ENCODE peak calls at places on chromosome 9, in ten cellular contexts. U is heart right ventricle, L is right cardiac atrium, W is A549, H is psoas muscle, N is left lung, C is gastrocnemius medialis, X is PC-3, T is mucosa of descending colon, V is K562. R is an unnamed sample.

GRCh38 chr9:16718952-16719351 is 151.5 kb downstream of the BNC2 start:
- ATAC-seq in T (no peak), U (no peak), H (peak; percentile 55), C (no peak), V (no peak), N (peak; percentile 24), W (no peak), X (no peak), L (peak; percentile 49), R (no peak)

GRCh38 chr9:12862596-12862995 is 87.8 kb downstream of the LURAP1L start:
- ATAC-seq in U (no peak), X (no peak), V (no peak), L (no peak), C (no peak), W (no peak), N (no peak), H (no peak), T (no peak), R (no peak)

GRCh38 chr9:27528278-27528885 is 1.2 kb downstream of the MOB3B start:
- ATAC-seq in C (peak; percentile 76), X (no peak), W (no peak), U (peak; percentile 89), L (peak; percentile 92), H (peak; percentile 87), V (peak; percentile 85), N (peak; percentile 90), T (peak; percentile 89), R (peak; percentile 86)

GRCh38 chr9:116083837-116084236 is 69.8 kb upstream of the PAPPA start:
- ATAC-seq in X (no peak), U (no peak), T (no peak), N (no peak), H (no peak), L (no peak), V (no peak), W (no peak), C (no peak), R (no peak)

GRCh38 chr9:35102465-35102768 is 514 bp downstream of the STOML2 start:
- ATAC-seq in C (peak; percentile 21), V (peak; percentile 52), W (peak; percentile 33), X (peak; percentile 44), N (peak; percentile 54), U (peak; percentile 49), T (peak; percentile 47), L (no peak), H (peak; percentile 59), R (peak; percentile 23)

GRCh38 chr9:77751341-77752091 is 103.4 kb upstream of the GNA14 start:
- ATAC-seq in L (peak; percentile 75), C (peak; percentile 68), X (peak; percentile 82), H (peak; percentile 77), T (peak; percentile 81), U (peak; percentile 70), V (peak; percentile 84), N (peak; percentile 91), W (peak; percentile 88), R (peak; percentile 29)

GRCh38 chr9:38263534-38263933 is 129.0 kb upstream of the ALDH1B1 start:
- ATAC-seq in W (peak; percentile 56), V (no peak), L (no peak), C (no peak), N (peak; percentile 21), X (peak; percentile 31), H (no peak), T (no peak), U (no peak), R (no peak)

GRCh38 chr9:101063192-101063591 is 34.7 kb downstream of the PLPPR1 start:
- ATAC-seq in W (no peak), X (no peak), C (no peak), V (no peak), T (no peak), N (peak; percentile 79), U (no peak), H (no peak), L (no peak), R (no peak)

GRCh38 chr9:16030513-16031185 is 477.8 kb downstream of the CCDC171 start:
- ATAC-seq in L (no peak), U (no peak), N (no peak), C (no peak), X (peak; percentile 93), W (no peak), H (no peak), V (no peak), T (no peak), R (no peak)

GRCh38 chr9:129482521-129483466 is 138.1 kb downstream of the C9orf50 start:
- ATAC-seq in N (peak; percentile 79), X (peak; percentile 72), C (peak; percentile 70), H (peak; percentile 78), W (peak; percentile 47), U (peak; percentile 56), T (peak; percentile 80), V (peak; percentile 83), L (peak; percentile 72), R (peak; percentile 79)

GRCh38 chr9:124698265-124698664 is 72.8 kb downstream of the NR6A1 start:
- ATAC-seq in V (peak; percentile 83), N (no peak), C (no peak), H (no peak), L (no peak), T (no peak), W (no peak), X (no peak), U (no peak), R (no peak)
- H3K4me1 ChIP-seq in V (peaks cover 7% of the 10 kb centered on the region), N (no peaks in the 10 kb centered on the region), C (no peaks in the 10 kb centered on the region), H (no peaks in the 10 kb centered on the region), L (no peaks in the 10 kb centered on the region), T (no peaks in the 10 kb centered on the region), W (peaks cover 51% of the 10 kb centered on the region), X (peaks cover 10% of the 10 kb centered on the region), U (no peaks in the 10 kb centered on the region), R (peaks cover 12% of the 10 kb centered on the region)

GRCh38 chr9:136692190-136693134 is 5.2 kb upstream of the AGPAT2 start:
- ATAC-seq in N (no peak), X (no peak), U (no peak), H (no peak), T (no peak), W (no peak), C (no peak), L (no peak), V (no peak), R (no peak)

GRCh38 chr9:136694865-136695247 is 7.6 kb upstream of the AGPAT2 start:
- ATAC-seq in T (no peak), U (no peak), N (no peak), X (no peak), W (no peak), H (no peak), L (no peak), V (no peak), C (no peak), R (no peak)

GRCh38 chr9:136693135-136693489 is 5.9 kb upstream of the AGPAT2 start:
- ATAC-seq in T (no peak), X (no peak), U (no peak), L (no peak), V (no peak), C (no peak), N (no peak), W (no peak), H (no peak), R (no peak)

GRCh38 chr9:136694163-136694864 is 7.1 kb upstream of the AGPAT2 start:
- ATAC-seq in L (peak; percentile 61), U (peak; percentile 46), H (peak; percentile 72), C (peak; percentile 51), V (peak; percentile 95), X (peak; percentile 72), N (peak; percentile 68), T (peak; percentile 67), W (peak; percentile 73), R (peak; percentile 65)

GRCh38 chr9:136693490-136694162 is 6.4 kb upstream of the AGPAT2 start:
- ATAC-seq in N (peak; percentile 74), L (peak; percentile 15), W (peak; percentile 76), U (no peak), T (peak; percentile 81), V (peak; percentile 82), H (peak; percentile 53), X (peak; percentile 88), C (peak; percentile 46), R (no peak)
- H3K4me1 ChIP-seq in N (peaks cover 16% of the 10 kb centered on the region), L (no peaks in the 10 kb centered on the region), W (peaks cover 77% of the 10 kb centered on the region), U (peaks cover 10% of the 10 kb centered on the region), T (peaks cover 30% of the 10 kb centered on the region), V (peaks cover 76% of the 10 kb centered on the region), H (peaks cover 35% of the 10 kb centered on the region), X (peaks cover 35% of the 10 kb centered on the region), C (peaks cover 24% of the 10 kb centered on the region), R (peaks cover 50% of the 10 kb centered on the region)

GRCh38 chr9:131874447-131874846 is 134.6 kb upstream of the RAPGEF1 start:
- ATAC-seq in U (no peak), C (no peak), V (no peak), W (no peak), N (no peak), H (no peak), X (no peak), T (no peak), L (no peak), R (no peak)

GRCh38 chr9:131873891-131874440 is 134.1 kb upstream of the RAPGEF1 start:
- ATAC-seq in L (no peak), C (no peak), N (no peak), H (no peak), V (no peak), X (no peak), W (no peak), T (no peak), U (no peak), R (no peak)

GRCh38 chr9:131874916-131875670 is 135.2 kb upstream of the RAPGEF1 start:
- ATAC-seq in T (no peak), N (no peak), U (no peak), C (no peak), X (no peak), W (no peak), H (no peak), L (no peak), V (no peak), R (no peak)

GRCh38 chr9:131876486-131876885 is 136.6 kb upstream of the RAPGEF1 start:
- ATAC-seq in V (no peak), C (no peak), W (no peak), N (no peak), U (no peak), H (no peak), X (no peak), L (no peak), T (no peak), R (no peak)

GRCh38 chr9:131875828-131876485 is 136.1 kb upstream of the RAPGEF1 start:
- ATAC-seq in V (no peak), H (no peak), C (no peak), W (no peak), L (no peak), U (no peak), N (no peak), X (peak; percentile 99), T (no peak), R (no peak)
- H3K4me1 ChIP-seq in V (peaks cover 4% of the 10 kb centered on the region), H (no peaks in the 10 kb centered on the region), C (no peaks in the 10 kb centered on the region), W (no peaks in the 10 kb centered on the region), L (no peaks in the 10 kb centered on the region), U (no peaks in the 10 kb centered on the region), N (no peaks in the 10 kb centered on the region), X (peaks cover 15% of the 10 kb centered on the region), T (no peaks in the 10 kb centered on the region), R (no peaks in the 10 kb centered on the region)

DNA sequence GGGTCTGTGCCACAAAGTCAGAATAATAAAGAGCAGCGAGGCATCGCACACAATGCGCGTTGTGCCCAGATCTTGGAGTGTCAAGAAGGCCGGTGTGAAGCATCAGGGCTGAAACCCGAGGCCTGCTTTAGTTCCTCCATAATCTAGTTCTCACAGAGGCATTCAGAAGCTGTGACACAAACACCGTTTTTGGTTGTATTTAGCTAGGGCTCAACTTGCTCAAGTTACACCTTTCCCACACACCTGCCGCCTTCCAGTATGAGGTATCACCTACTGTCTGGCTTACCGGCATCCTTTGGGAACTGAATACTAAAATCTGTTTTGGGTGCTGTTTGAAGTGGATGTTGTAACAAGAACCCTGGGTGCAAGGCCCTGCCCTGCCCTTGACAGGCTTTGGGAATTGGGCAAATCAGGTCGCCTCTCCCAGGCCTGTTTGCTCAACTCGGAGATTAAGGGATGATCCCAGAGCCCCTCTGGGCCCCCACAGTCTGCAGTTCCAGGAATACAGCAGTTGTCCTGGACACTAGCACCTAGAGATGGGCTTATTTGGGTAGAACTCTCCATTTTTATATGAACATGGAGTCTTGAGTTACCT is 27.0 kb downstream of the SLC25A25 start:
- ATAC-seq in X (no peak), C (no peak), H (no peak), L (no peak), N (no peak), U (no peak), W (no peak), T (no peak), V (no peak), R (no peak)
- H3K4me1 ChIP-seq in X (peaks cover 47% of the 10 kb centered on the region), C (peaks cover 64% of the 10 kb centered on the region), H (peaks cover 64% of the 10 kb centered on the region), L (peaks cover 33% of the 10 kb centered on the region), N (peaks cover 57% of the 10 kb centered on the region), U (peaks cover 24% of the 10 kb centered on the region), W (peaks cover 42% of the 10 kb centered on the region), T (peaks cover 55% of the 10 kb centered on the region), V (peaks cover 80% of the 10 kb centered on the region), R (peaks cover 42% of the 10 kb centered on the region)